ENCODE peak calls at places on chromosome 9, in four cellular contexts. Q, T, X and Y are unnamed samples.
A peak's percentile ranks its signal among the peaks of the same experiment; 100 is the strongest.

GRCh38 chr9:70229026-70229425 is 29.8 kb upstream of the SMC5 start:
- DNase-seq in Q (no peak), X (no peak), T (no peak), Y (no peak)

GRCh38 chr9:76451234-76451633 is 7.7 kb upstream of the GCNT1 start:
- DNase-seq in Q (no peak), X (no peak), T (no peak), Y (no peak)

GRCh38 chr9:110844121-110844520 is 175.5 kb downstream of the MUSK start:
- DNase-seq in X (no peak), Q (no peak), T (no peak), Y (no peak)

GRCh38 chr9:18473551-18474279 is at the start of gene ADAMTSL1:
- DNase-seq in X (no peak), Q (no peak), T (no peak), Y (no peak)

GRCh38 chr9:123375725-123376132 is 19.7 kb downstream of the CRB2 start:
- DNase-seq in T (no peak), X (no peak), Q (no peak), Y (no peak)

GRCh38 chr9:89940625-89941024 is 335.8 kb downstream of the GADD45G start:
- DNase-seq in X (no peak), T (no peak), Q (no peak), Y (no peak)

GRCh38 chr9:14062449-14063187 is 251.3 kb downstream of the NFIB start:
- DNase-seq in Q (no peak), T (no peak), X (no peak), Y (no peak)

GRCh38 chr9:26856413-26857032 is 36.1 kb downstream of the CAAP1 start:
- DNase-seq in X (no peak), T (no peak), Q (peak; percentile 56), Y (no peak)

GRCh38 chr9:6024035-6024554 is 8.7 kb upstream of the RANBP6 start:
- DNase-seq in Q (peak; percentile 66), T (no peak), X (no peak), Y (no peak)

GRCh38 chr9:17433526-17433925 is 145.3 kb upstream of the SH3GL2 start:
- DNase-seq in X (no peak), T (no peak), Q (no peak), Y (no peak)

GRCh38 chr9:98375138-98375726 is 119.8 kb upstream of the TBC1D2 start:
- DNase-seq in T (no peak), Q (no peak), X (no peak), Y (no peak)

GRCh38 chr9:21559402-21560280 is 77.5 kb upstream of the IFNE start:
- DNase-seq in T (no peak), Q (no peak), X (no peak), Y (peak; percentile 56)

GRCh38 chr9:125989524-125990180 is 242.5 kb downstream of the PBX3 start:
- DNase-seq in X (peak; percentile 10), T (no peak), Q (no peak), Y (peak; percentile 41)

GRCh38 chr9:107593224-107593870 is 103.8 kb upstream of the KLF4 start:
- DNase-seq in X (no peak), Q (no peak), T (no peak), Y (no peak)

GRCh38 chr9:98276907-98277469 is 21.5 kb upstream of the TBC1D2 start:
- DNase-seq in T (no peak), Q (no peak), X (no peak), Y (no peak)

GRCh38 chr9:34659592-34660253 is 2.7 kb downstream of the CCL27 start:
- DNase-seq in X (no peak), Q (no peak), T (no peak), Y (no peak)

GRCh38 chr9:5629312-5630037 is 568 bp downstream of the RIC1 start:
- DNase-seq in Q (no peak), X (peak; percentile 53), T (peak; percentile 42), Y (peak; percentile 77)

GRCh38 chr9:135961811-135962695 is 880 bp upstream of the UBAC1 start:
- DNase-seq in Q (no peak), X (no peak), T (no peak), Y (no peak)
- H3K4me3 ChIP-seq in Q (peak overlapping the region; percentile 51), X (peak overlapping the region; percentile 97), T (no peak overlapping the region), Y (peak overlapping the region; percentile 4)

GRCh38 chr9:109499061-109499630 is 1.0 kb upstream of the PTPN3 start:
- DNase-seq in X (no peak), T (no peak), Q (no peak), Y (no peak)
- H3K4me3 ChIP-seq in X (peak overlapping the region; percentile 65), T (no peak overlapping the region), Q (peak overlapping the region; percentile 55), Y (peak overlapping the region; percentile 51)

DNA sequence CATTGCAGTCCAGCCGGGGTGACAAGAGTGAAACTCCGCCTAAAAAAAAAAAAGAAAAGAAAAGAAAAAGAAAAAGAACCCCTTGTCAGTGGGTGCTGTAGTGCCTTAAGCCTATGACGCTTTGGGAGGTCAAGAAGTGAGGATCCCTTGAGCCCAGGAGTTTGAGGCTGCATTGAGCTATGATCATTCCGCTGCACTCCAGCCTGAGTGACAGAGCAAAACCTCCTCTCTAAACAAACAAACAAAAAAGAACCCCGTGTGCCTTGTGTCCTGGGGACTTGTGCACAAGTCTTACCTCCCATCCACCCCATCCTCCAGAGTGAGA is 33.5 kb upstream of the STXBP1 start:
- DNase-seq in Q (no peak), T (no peak), X (no peak), Y (no peak)
- H3K4me3 ChIP-seq in Q (peak overlapping the region; percentile 54), T (no peak overlapping the region), X (peak overlapping the region; percentile 41), Y (peak overlapping the region; percentile 40)

GRCh38 chr9:72896439-72896838 is 56.4 kb downstream of the ALDH1A1 start:
- DNase-seq in Q (no peak), T (no peak), X (no peak), Y (no peak)
- H3K4me3 ChIP-seq in Q (no peak overlapping the region), T (no peak overlapping the region), X (no peak overlapping the region), Y (no peak overlapping the region)

GRCh38 chr9:94511943-94512265 is 43.0 kb upstream of the PCAT7 start:
- DNase-seq in T (no peak), Q (no peak), X (no peak), Y (no peak)

GRCh38 chr9:94511134-94511942 is 43.5 kb upstream of the PCAT7 start:
- DNase-seq in X (no peak), T (no peak), Q (no peak), Y (no peak)

GRCh38 chr9:94517254-94517653 is 37.6 kb upstream of the PCAT7 start:
- DNase-seq in T (no peak), X (no peak), Q (no peak), Y (no peak)

DNA sequence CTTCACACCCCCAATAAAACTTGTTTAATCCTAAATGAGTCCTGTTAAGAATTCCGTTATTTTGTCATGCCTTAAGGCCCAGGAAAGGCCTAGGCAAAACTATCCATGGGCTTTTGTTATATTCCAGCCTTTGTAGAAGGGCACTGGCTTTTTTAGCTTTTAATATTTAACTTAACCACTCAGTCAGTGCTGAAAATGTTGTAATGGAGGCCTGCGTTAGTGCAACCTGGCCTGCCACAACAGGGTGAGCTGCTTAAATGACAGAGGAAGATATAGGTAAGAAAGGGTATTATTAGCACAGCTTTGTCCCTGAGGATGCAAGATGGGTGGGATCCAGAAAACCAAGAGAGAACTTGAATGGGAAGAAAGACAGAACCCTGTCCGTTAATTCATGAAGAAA is 40.2 kb upstream of the PCAT7 start:
- DNase-seq in Q (no peak), X (no peak), T (no peak), Y (no peak)
- H3K4me3 ChIP-seq in Q (no peak overlapping the region), X (no peak overlapping the region), T (no peak overlapping the region), Y (no peak overlapping the region)